ENCODE peak calls at places on chromosomes 5 and 9, in six cellular contexts. O is GM04504, R is activated T-cell treated with anti-CD3 and anti-CD28 coated beads for 4 hours, V is H54, D is NCI-H460, P is HEK293T. B is an unnamed sample.
A peak's percentile ranks its signal among the peaks of the same experiment; 100 is the strongest.

GRCh38 chr5:112329429-112330090 is 89.5 kb downstream of the EPB41L4A start:
- DNase-seq in O (no peak), D (no peak), R (no peak), V (no peak), P (no peak), B (no peak)

GRCh38 chr9:101582593-101582992 is 12.2 kb downstream of the PPP3R2 start:
- DNase-seq in O (peak; percentile 88), R (no peak), V (peak; percentile 40), D (no peak), P (no peak), B (peak; percentile 88)

GRCh38 chr5:89981871-89982773 is 427.4 kb downstream of the CETN3 start:
- DNase-seq in V (no peak), D (no peak), P (no peak), R (no peak), O (no peak), B (no peak)

GRCh38 chr5:96228449-96228848 is 204.6 kb downstream of the PCSK1 start:
- DNase-seq in O (no peak), V (no peak), P (no peak), R (no peak), D (no peak), B (peak; percentile 37)

GRCh38 chr9:115198018-115198417 is 80.1 kb upstream of the TNC start:
- DNase-seq in D (no peak), P (no peak), R (no peak), V (peak; percentile 55), O (no peak), B (peak; percentile 78)

GRCh38 chr5:146027746-146028145 is 77.6 kb downstream of the PLAC8L1 start:
- DNase-seq in V (peak; percentile 51), D (no peak), R (no peak), O (no peak), P (no peak), B (no peak)

GRCh38 chr9:10704720-10705119 is 91.9 kb upstream of the PTPRD start:
- DNase-seq in V (peak; percentile 6), R (no peak), O (no peak), P (no peak), D (no peak), B (no peak)

GRCh38 chr5:61319388-61320146 is 12.5 kb upstream of the ZSWIM6 start:
- DNase-seq in P (peak; percentile 45), R (no peak), V (no peak), O (no peak), D (no peak), B (no peak)

GRCh38 chr5:15687401-15687800 is 187.4 kb downstream of the FBXL7 start:
- DNase-seq in D (no peak), O (no peak), R (no peak), P (no peak), V (no peak), B (no peak)

GRCh38 chr5:176359658-176360057 is 1.9 kb downstream of the KIAA1191 start:
- DNase-seq in R (no peak), P (no peak), D (no peak), O (no peak), V (no peak), B (peak; percentile 16)

GRCh38 chr9:2742214-2742613 is 24.9 kb downstream of the KCNV2 start:
- DNase-seq in O (no peak), D (no peak), R (no peak), V (no peak), P (no peak), B (peak; percentile 27)

GRCh38 chr5:124980174-124980941 is 233.9 kb upstream of the ZNF608 start:
- DNase-seq in P (no peak), O (no peak), V (no peak), D (no peak), R (no peak), B (no peak)

GRCh38 chr5:1662559-1663043 is 137.0 kb downstream of the MRPL36 start:
- DNase-seq in R (no peak), P (no peak), V (no peak), O (no peak), D (no peak), B (no peak)

GRCh38 chr5:178590924-178591423 is 781 bp upstream of the COL23A1 start:
- DNase-seq in P (no peak), O (no peak), R (no peak), D (no peak), V (no peak), B (peak; percentile 7)

GRCh38 chr5:150129454-150129812 is 26.2 kb downstream of the PDGFRB start:
- DNase-seq in D (no peak), V (no peak), O (no peak), R (no peak), P (no peak), B (no peak)

GRCh38 chr9:131289301-131290038 is at the start of gene PLPP7:
- DNase-seq in O (peak; percentile 42), R (no peak), V (no peak), P (peak; percentile 69), D (no peak), B (peak; percentile 81)

GRCh38 chr5:12237837-12238575 is 333.8 kb upstream of the CTNND2 start:
- DNase-seq in D (no peak), V (no peak), R (no peak), P (no peak), O (no peak), B (no peak)

GRCh38 chr5:135139397-135140134 is 105.5 kb upstream of the PITX1 start:
- DNase-seq in V (peak; percentile 78), D (peak; percentile 93), P (peak; percentile 68), R (no peak), O (peak; percentile 46), B (peak; percentile 87)

GRCh38 chr5:127358274-127358673 is 67.7 kb downstream of the MEGF10 start:
- DNase-seq in O (peak; percentile 30), P (no peak), R (no peak), D (no peak), V (peak; percentile 4), B (peak; percentile 70)

GRCh38 chr9:10127867-10128266 is 484.9 kb downstream of the PTPRD start:
- DNase-seq in O (no peak), D (no peak), V (no peak), P (no peak), R (no peak), B (no peak)

GRCh38 chr5:19638461-19638860 is 349.5 kb downstream of the CDH18 start:
- DNase-seq in O (no peak), V (no peak), R (no peak), D (no peak), P (no peak), B (no peak)

GRCh38 chr5:153919161-153919560 is 119.5 kb downstream of the FAM114A2 start:
- DNase-seq in P (no peak), O (no peak), R (no peak), V (no peak), D (no peak), B (no peak)

GRCh38 chr5:151155149-151155776 is 2.3 kb downstream of the ANXA6 start:
- DNase-seq in R (peak; percentile 40), V (peak; percentile 26), O (no peak), D (no peak), P (no peak), B (peak; percentile 67)

GRCh38 chr5:112006721-112007120 is 249.7 kb upstream of the NREP start:
- DNase-seq in D (no peak), P (no peak), V (no peak), R (no peak), O (no peak), B (peak; percentile 75)

GRCh38 chr5:17381926-17382325 is 116.1 kb upstream of the TAF11L2 start:
- DNase-seq in V (no peak), P (no peak), D (no peak), R (no peak), O (no peak), B (no peak)

GRCh38 chr5:59999056-59999455 is 105.5 kb upstream of the PDE4D start:
- DNase-seq in V (no peak), D (no peak), O (no peak), R (no peak), P (no peak), B (peak; percentile 49)

GRCh38 chr5:37665272-37665671 is 174.6 kb downstream of the GDNF start:
- DNase-seq in O (peak; percentile 9), V (no peak), P (no peak), D (no peak), R (no peak), B (no peak)

GRCh38 chr5:20213803-20214202 is 225.8 kb upstream of the CDH18 start:
- DNase-seq in P (no peak), D (no peak), O (no peak), R (no peak), V (no peak), B (no peak)

GRCh38 chr5:127876384-127876783 is 173.2 kb downstream of the CCDC192 start:
- DNase-seq in P (no peak), V (no peak), R (no peak), D (no peak), O (no peak), B (peak; percentile 32)

GRCh38 chr5:121667292-121667691 is 184.4 kb upstream of the FTMT start:
- DNase-seq in P (no peak), D (no peak), O (no peak), R (no peak), V (no peak), B (no peak)

B was measured in EH.